ENCODE peak calls at places on chromosomes 3 and 15, in four cellular contexts. Y is GM23338, W is endothelial cell of umbilical vein, X is PC-3. L is an unnamed sample. For H3K4me1, the result is how much of the 10 kb centered on the place peaks cover.

GRCh38 chr3:9704343-9705322 is 1.0 kb downstream of the CPNE9 start:
- DNase-seq in Y (peak), W (peak), X (peak), L (peak)

GRCh38 chr3:155449613-155450267 is 156.3 kb upstream of the STRIT1 start:
- DNase-seq in Y (no peak), W (no peak), X (no peak), L (no peak)

GRCh38 chr3:195070321-195070720 is 200.6 kb downstream of the XXYLT1 start:
- DNase-seq in Y (no peak), W (no peak), X (no peak), L (no peak)

GRCh38 chr15:91946075-91946474 is 92.6 kb downstream of the SLCO3A1 start:
- DNase-seq in Y (no peak), W (no peak), X (no peak), L (no peak)

GRCh38 chr15:31335991-31336942 is 9.6 kb downstream of the KLF13 start:
- DNase-seq in Y (no peak), W (no peak), X (no peak), L (no peak)

GRCh38 chr3:194423317-194423716 is 24.3 kb upstream of the GP5 start:
- DNase-seq in Y (no peak), W (no peak), X (no peak), L (no peak)

GRCh38 chr3:193665370-193665989 is 72.5 kb downstream of the OPA1 start:
- DNase-seq in Y (peak), W (peak), X (peak), L (peak)

GRCh38 chr15:74727727-74728126 is 2.4 kb upstream of the CYP1A1 start:
- DNase-seq in Y (no peak), W (no peak), X (no peak), L (no peak)

GRCh38 chr3:94049267-94049666 is 13.4 kb downstream of the DHFR2 start:
- DNase-seq in Y (no peak), W (no peak), X (no peak), L (no peak)

GRCh38 chr3:144282313-144282712 is 310.7 kb downstream of the DIPK2A start:
- DNase-seq in Y (no peak), W (no peak), X (no peak), L (no peak)

GRCh38 chr15:48493084-48493762 is 152.3 kb downstream of the FBN1 start:
- DNase-seq in Y (no peak), W (peak), X (peak), L (peak)

GRCh38 chr3:37953226-37953625 is 37.4 kb upstream of the VILL start:
- DNase-seq in Y (no peak), W (peak), X (no peak), L (no peak)

GRCh38 chr3:124448954-124449353 is 281.3 kb upstream of the UMPS start:
- DNase-seq in Y (no peak), W (no peak), X (no peak), L (no peak)

GRCh38 chr15:101170568-101171350 is 81.1 kb downstream of the CHSY1 start:
- DNase-seq in Y (no peak), W (no peak), X (peak), L (peak)

GRCh38 chr15:92809880-92810361 is 90.2 kb upstream of the CHD2 start:
- DNase-seq in Y (no peak), W (peak), X (peak), L (peak)

GRCh38 chr3:189572249-189572648 is 58.9 kb upstream of the TP63 start:
- DNase-seq in Y (no peak), W (no peak), X (peak), L (peak)

GRCh38 chr3:181851063-181851462 is 139.3 kb downstream of the SOX2 start:
- DNase-seq in Y (no peak), W (no peak), X (peak), L (no peak)

GRCh38 chr15:48630245-48630644 is 15.3 kb downstream of the FBN1 start:
- DNase-seq in Y (no peak), W (no peak), X (no peak), L (peak)

GRCh38 chr15:71725215-71725955 is 85.0 kb upstream of the NR2E3 start:
- DNase-seq in Y (no peak), W (peak), X (peak), L (peak)

GRCh38 chr3:106328224-106328623 is 459.4 kb upstream of the CBLB start:
- DNase-seq in Y (no peak), W (no peak), X (no peak), L (no peak)

GRCh38 chr3:137970914-137971831 is 38.8 kb upstream of the CLDN18 start:
- DNase-seq in Y (peak), W (peak), X (peak), L (peak)

DNA sequence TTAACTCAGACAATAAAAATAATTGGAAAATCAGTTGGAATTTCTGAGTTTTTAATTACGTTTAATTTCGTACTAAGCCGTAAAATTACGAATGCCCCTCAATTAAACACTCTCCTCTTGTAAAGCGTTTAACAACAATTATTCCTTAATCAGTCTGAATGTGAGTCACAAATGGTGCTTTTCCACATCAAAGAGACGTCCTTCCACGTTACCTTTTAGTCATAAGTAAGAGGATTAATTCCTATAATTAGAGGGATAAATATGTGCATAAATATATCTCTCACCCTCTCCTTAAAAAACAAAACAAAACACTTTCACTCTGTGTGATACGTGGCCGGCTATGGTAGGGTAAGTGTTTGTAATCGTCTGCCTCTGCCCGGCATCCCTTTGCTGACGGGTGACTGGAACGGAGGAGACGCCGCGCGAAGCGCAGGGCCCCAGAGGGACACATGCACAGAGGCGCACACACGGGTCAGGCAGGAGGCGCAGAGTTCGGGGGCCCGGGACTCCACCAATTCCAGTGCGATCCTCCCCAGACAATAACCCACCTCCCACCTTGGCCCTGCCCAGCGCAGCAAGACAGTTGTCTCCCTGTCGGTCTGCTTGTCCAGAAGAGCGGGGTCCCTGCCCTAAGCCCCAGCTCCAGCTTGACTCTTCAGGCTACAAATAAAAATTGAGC is 9.7 kb upstream of the MEIS2 start:
- DNase-seq in Y (peak), W (no peak), X (no peak), L (peak)
- TF ChIP-seq EZH2 in Y (peak), W (peak), X (no peak), L (no peak)

GRCh38 chr15:40092416-40093223 is 16.1 kb downstream of the BMF start:
- DNase-seq in Y (no peak), W (no peak), X (no peak), L (peak)
- H3K4me1 ChIP-seq in Y (half or more), W (under half), X (under half), L (under half)

GRCh38 chr15:77030928-77031375 is 36.0 kb downstream of the PSTPIP1 start:
- DNase-seq in Y (no peak), W (no peak), X (no peak), L (no peak)
- H2AFZ ChIP-seq in Y (no peak), W (no peak), X (no peak), L (no peak)

GRCh38 chr3:61134532-61134931 is 116.7 kb downstream of the FHIT start:
- DNase-seq in Y (no peak), W (no peak), X (no peak), L (no peak)
- TF ChIP-seq EZH2 in Y (no peak), W (no peak), X (no peak), L (no peak)

DNA sequence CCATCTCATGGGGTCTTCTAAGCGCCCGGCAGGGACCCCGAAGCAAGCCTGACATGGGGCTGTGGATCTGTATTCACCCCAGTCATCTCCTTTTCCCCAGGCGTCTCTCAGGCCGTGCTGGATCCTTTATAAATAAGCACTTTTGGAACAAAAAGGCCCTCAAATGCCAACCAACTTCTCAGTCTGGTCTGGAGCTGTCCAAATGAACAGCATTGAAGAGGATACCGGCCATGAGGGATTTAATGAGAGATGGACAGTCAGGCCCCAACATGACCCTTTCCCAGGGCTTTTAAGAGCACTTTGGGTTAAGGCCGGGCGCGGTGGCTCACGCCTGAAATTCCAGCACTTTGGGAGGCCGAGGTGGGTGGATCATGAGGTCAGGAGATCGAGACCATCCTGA is 89.2 kb upstream of the SPATA12 start:
- DNase-seq in Y (no peak), W (no peak), X (no peak), L (no peak)
- H3K4me1 ChIP-seq in Y (under half), W (under half), X (under half), L (under half)

DNA sequence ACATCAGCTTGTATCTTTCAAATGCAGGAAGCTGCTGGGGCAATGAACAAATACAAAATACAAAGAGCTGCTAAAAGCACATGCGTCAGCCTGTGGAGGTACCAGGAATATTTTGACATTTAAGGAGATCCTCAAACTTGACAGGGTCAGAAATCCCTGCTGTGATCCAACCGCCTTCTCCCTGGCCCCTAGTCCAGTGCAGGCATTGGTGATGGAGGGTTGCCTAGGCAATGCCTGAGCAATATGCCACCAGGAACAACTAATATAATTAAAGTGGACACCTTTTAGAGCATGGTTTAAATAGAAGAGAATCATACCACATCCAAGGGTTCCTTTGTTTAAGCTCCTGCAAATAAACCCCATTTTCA is 33.8 kb downstream of the TRIM42 start:
- DNase-seq in Y (no peak), W (no peak), X (no peak), L (no peak)
- H2AFZ ChIP-seq in Y (no peak), W (no peak), X (no peak), L (no peak)

GRCh38 chr3:79767194-79767952 is 425 bp downstream of the ROBO1 start:
- DNase-seq in Y (peak), W (peak), X (peak), L (no peak)

GRCh38 chr3:79769234-79769633 is 1.4 kb upstream of the ROBO1 start:
- DNase-seq in Y (peak), W (no peak), X (no peak), L (no peak)

GRCh38 chr3:79765854-79766253 is 1.9 kb downstream of the ROBO1 start:
- DNase-seq in Y (peak), W (no peak), X (no peak), L (no peak)

GRCh38 chr3:79767953-79768282 is at the start of gene ROBO1:
- DNase-seq in Y (peak), W (no peak), X (no peak), L (no peak)

GRCh38 chr3:79766474-79767193 is 1.2 kb downstream of the ROBO1 start:
- DNase-seq in Y (peak), W (peak), X (no peak), L (no peak)
- TF ChIP-seq EZH2 in Y (peak), W (no peak), X (no peak), L (no peak)

L was measured in GM23248.